ENCODE peak calls at places on chromosomes 3 and 15, in six cellular contexts. X, P, B, K, U and Q are unnamed samples.

GRCh38 chr15:52011711-52012144 is 7.3 kb upstream of the MAPK6 start:
- DNase-seq in P (no peak), U (no peak), X (no peak), B (no peak), K (no peak), Q (peak)

GRCh38 chr3:8443829-8444791 is 57.5 kb upstream of the LMCD1 start:
- DNase-seq in P (peak), U (peak), X (peak), B (peak), K (peak), Q (peak)

GRCh38 chr3:47006145-47006651 is 26.7 kb downstream of the NBEAL2 start:
- DNase-seq in P (no peak), B (no peak), X (no peak), K (peak), U (no peak), Q (no peak)

GRCh38 chr3:168165390-168166269 is 69.9 kb upstream of the GOLIM4 start:
- DNase-seq in P (peak), B (peak), K (no peak), U (peak), X (peak), Q (peak)

GRCh38 chr15:37102315-37103021 is 2.1 kb upstream of the MEIS2 start:
- DNase-seq in K (peak), X (peak), U (no peak), B (peak), P (no peak), Q (peak)

GRCh38 chr3:50287262-50287661 is 5.0 kb downstream of the IFRD2 start:
- DNase-seq in X (no peak), U (no peak), B (no peak), P (no peak), K (no peak), Q (no peak)

GRCh38 chr15:83561661-83562060 is 92.3 kb upstream of the ADAMTSL3 start:
- DNase-seq in P (no peak), X (no peak), B (no peak), K (no peak), U (no peak), Q (no peak)

GRCh38 chr3:99767341-99767740 is 50.3 kb upstream of the CMSS1 start:
- DNase-seq in X (no peak), K (no peak), P (no peak), U (no peak), B (no peak), Q (peak)

GRCh38 chr3:127744216-127744815 is 71.6 kb downstream of the ABTB1 start:
- DNase-seq in X (no peak), U (no peak), P (no peak), K (no peak), B (no peak), Q (no peak)

GRCh38 chr3:126003447-126004190 is 34.6 kb downstream of the ROPN1B start:
- DNase-seq in B (no peak), U (no peak), X (no peak), K (no peak), P (no peak), Q (no peak)

GRCh38 chr3:42387802-42388651 is 22.4 kb downstream of the LYZL4 start:
- DNase-seq in K (no peak), P (no peak), X (no peak), B (no peak), U (no peak), Q (no peak)

GRCh38 chr15:73786518-73786917 is 33.4 kb upstream of the INSYN1 start:
- DNase-seq in X (no peak), P (no peak), U (no peak), K (no peak), B (no peak), Q (no peak)

GRCh38 chr3:153158961-153159735 is 2.9 kb upstream of the RAP2B start:
- DNase-seq in B (no peak), P (no peak), X (no peak), K (no peak), U (no peak), Q (peak)

GRCh38 chr3:17602126-17602525 is 140.3 kb downstream of the TBC1D5 start:
- DNase-seq in K (no peak), U (no peak), B (peak), P (no peak), X (no peak), Q (no peak)

GRCh38 chr15:62440731-62441130 is 275.6 kb upstream of the C2CD4B start:
- DNase-seq in B (no peak), P (no peak), U (no peak), K (no peak), X (no peak), Q (no peak)

GRCh38 chr3:194720048-194720447 is 34.4 kb downstream of the FAM43A start:
- DNase-seq in B (no peak), K (no peak), X (no peak), P (no peak), U (no peak), Q (no peak)

GRCh38 chr15:32909431-32909830 is 191.6 kb downstream of the GREM1 start:
- DNase-seq in U (no peak), K (no peak), X (no peak), B (peak), P (no peak), Q (peak)

GRCh38 chr3:195139091-195139875 is 131.7 kb downstream of the XXYLT1 start:
- DNase-seq in B (no peak), U (no peak), X (no peak), P (no peak), K (no peak), Q (peak)

GRCh38 chr3:160475153-160475552 is 25.6 kb upstream of the TRIM59 start:
- DNase-seq in B (no peak), P (no peak), U (no peak), X (no peak), K (no peak), Q (no peak)

GRCh38 chr15:28082891-28083688 is 16.0 kb downstream of the OCA2 start:
- DNase-seq in P (no peak), U (no peak), B (no peak), X (no peak), K (no peak), Q (no peak)

GRCh38 chr15:96273317-96274086 is 57.0 kb upstream of the NR2F2 start:
- DNase-seq in X (no peak), K (no peak), U (no peak), B (peak), P (peak), Q (peak)

GRCh38 chr3:98770261-98771039 is 7.3 kb downstream of the ST3GAL6 start:
- DNase-seq in X (no peak), B (no peak), K (peak), U (peak), P (no peak), Q (no peak)

GRCh38 chr3:13044496-13045244 is 28.6 kb downstream of the IQSEC1 start:
- DNase-seq in K (no peak), U (no peak), X (no peak), B (no peak), P (no peak), Q (no peak)

GRCh38 chr3:37997321-37997720 is 6.7 kb downstream of the VILL start:
- DNase-seq in X (no peak), K (peak), U (no peak), B (no peak), P (no peak), Q (no peak)

GRCh38 chr3:161284989-161285388 is 63.9 kb downstream of the NMD3 start:
- DNase-seq in B (peak), P (no peak), X (no peak), U (no peak), K (no peak), Q (no peak)

GRCh38 chr15:81394609-81395008 is 20.6 kb upstream of the TMC3 start:
- DNase-seq in U (no peak), B (no peak), X (no peak), K (no peak), P (no peak), Q (peak)

GRCh38 chr15:52137432-52138357 is 25.1 kb upstream of the BCL2L10 start:
- DNase-seq in B (no peak), P (no peak), X (no peak), K (no peak), U (no peak), Q (no peak)

GRCh38 chr15:34046471-34047145 is 7.6 kb upstream of the AVEN start:
- DNase-seq in K (no peak), P (no peak), X (no peak), B (no peak), U (no peak), Q (no peak)

GRCh38 chr3:157353657-157354056 is 83.0 kb upstream of the PTX3 start:
- DNase-seq in K (no peak), U (no peak), X (no peak), B (no peak), P (no peak), Q (no peak)

GRCh38 chr3:157354254-157354653 is 82.4 kb upstream of the PTX3 start:
- DNase-seq in P (no peak), U (no peak), K (no peak), B (no peak), X (no peak), Q (no peak)

GRCh38 chr3:157355276-157355675 is 81.4 kb upstream of the PTX3 start:
- DNase-seq in K (no peak), U (no peak), B (no peak), P (no peak), X (no peak), Q (no peak)

GRCh38 chr3:157356541-157356940 is 80.1 kb upstream of the PTX3 start:
- DNase-seq in U (no peak), B (no peak), X (no peak), P (no peak), K (no peak), Q (no peak)

DNA sequence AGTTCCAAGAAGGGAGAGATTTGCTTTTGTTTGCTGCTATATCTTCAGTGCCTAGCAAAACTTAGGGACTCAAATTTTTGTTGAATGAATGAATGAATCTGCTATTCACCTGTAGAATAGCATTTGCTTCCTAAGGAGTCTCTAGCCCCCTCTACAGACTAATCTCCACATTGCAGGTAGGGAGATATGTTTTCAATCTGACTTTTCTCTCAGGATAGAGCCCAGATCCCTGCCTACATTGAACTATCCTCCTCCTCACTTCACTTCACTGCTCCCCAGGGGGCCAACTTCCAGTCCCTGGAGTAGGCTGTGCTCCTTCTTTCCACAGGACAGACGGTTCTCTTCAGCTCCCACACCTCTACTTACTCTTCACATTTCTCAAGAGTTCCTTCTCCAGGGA is 81.9 kb upstream of the PTX3 start:
- DNase-seq in P (no peak), U (no peak), X (no peak), K (no peak), B (peak), Q (peak)
- TF ChIP-seq CTCF in P (peak), U (no peak), X (peak), K (no peak), B (peak), Q (peak)

GRCh38 chr3:9935966-9936365 is 2.3 kb downstream of the CRELD1 start:
- DNase-seq in U (no peak), B (no peak), P (no peak), X (no peak), K (no peak), Q (no peak)

GRCh38 chr3:9933561-9934234 is at the start of gene CRELD1:
- DNase-seq in B (peak), P (peak), X (peak), K (peak), U (peak), Q (peak)

GRCh38 chr3:9932843-9933560 is 632 bp upstream of the CRELD1 start:
- DNase-seq in P (no peak), B (peak), U (peak), X (peak), K (peak), Q (peak)

GRCh38 chr3:9934993-9935392 is 1.4 kb downstream of the CRELD1 start:
- DNase-seq in P (no peak), K (no peak), U (no peak), X (no peak), B (no peak), Q (no peak)

DNA sequence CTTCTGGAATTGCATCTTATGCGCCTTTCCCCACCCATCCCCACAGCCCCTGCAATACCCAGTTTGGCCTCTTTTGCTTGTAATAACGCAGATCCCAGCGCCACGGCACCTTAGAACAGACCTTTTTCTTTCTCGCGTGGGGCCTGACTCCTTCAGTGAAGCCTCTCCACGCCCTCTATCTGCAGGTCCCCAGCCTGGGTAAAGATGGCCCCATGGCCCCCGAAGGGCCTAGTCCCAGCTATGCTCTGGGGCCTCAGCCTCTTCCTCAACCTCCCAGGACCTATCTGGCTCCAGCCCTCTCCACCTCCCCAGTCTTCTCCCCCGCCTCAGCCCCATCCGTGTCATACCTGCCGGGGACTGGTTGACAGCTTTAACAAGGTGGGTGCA is 594 bp downstream of the CRELD1 start:
- DNase-seq in P (no peak), K (peak), B (no peak), X (peak), U (no peak), Q (peak)
- TF ChIP-seq CTCF in P (peak), K (no peak), B (no peak), X (peak), U (no peak), Q (peak)

GRCh38 chr3:179652467-179653105 is at the start of gene USP13:
- DNase-seq in U (peak), X (peak), B (peak), P (peak), K (peak), Q (peak)
- TF ChIP-seq CTCF in U (no peak), X (no peak), B (no peak), P (no peak), K (no peak), Q (no peak)

GRCh38 chr3:51718547-51719412 is 11.9 kb downstream of the GRM2 start:
- DNase-seq in K (no peak), X (peak), U (no peak), B (peak), P (no peak), Q (peak)
- TF ChIP-seq CTCF in K (no peak), X (peak), U (peak), B (peak), P (peak), Q (peak)